ENCODE peak calls at places on chromosome 11, in six cellular contexts. One of them, this sample, is unnamed.

GRCh38 chr11:2399488-2400068 is 972 bp upstream of the TSSC4 start:
- DNase-seq in MM.1S: peak
- DNase-seq in endothelial cell of umbilical vein: no peak
- DNase-seq in pancreas: no peak
- DNase-seq in cardiac fibroblast: no peak
- DNase-seq in ovary: no peak
- DNase-seq in this sample: no peak

GRCh38 chr11:206516-207212 is 535 bp downstream of the BET1L start:
- DNase-seq in MM.1S: no peak
- DNase-seq in endothelial cell of umbilical vein: peak
- DNase-seq in pancreas: peak
- DNase-seq in cardiac fibroblast: peak
- DNase-seq in ovary: no peak
- DNase-seq in this sample: peak

GRCh38 chr11:86743223-86744118 is 56.9 kb upstream of the PRSS23 start:
- DNase-seq in MM.1S: no peak
- DNase-seq in endothelial cell of umbilical vein: peak
- DNase-seq in pancreas: peak
- DNase-seq in cardiac fibroblast: peak
- DNase-seq in ovary: no peak
- DNase-seq in this sample: no peak

GRCh38 chr11:13052130-13052541 is 43.0 kb downstream of the RASSF10 start:
- DNase-seq in MM.1S: no peak
- DNase-seq in endothelial cell of umbilical vein: no peak
- DNase-seq in pancreas: peak
- DNase-seq in cardiac fibroblast: no peak
- DNase-seq in ovary: no peak
- DNase-seq in this sample: no peak

GRCh38 chr11:133930767-133931448 is 25.9 kb downstream of the IGSF9B start:
- DNase-seq in MM.1S: no peak
- DNase-seq in endothelial cell of umbilical vein: no peak
- DNase-seq in pancreas: no peak
- DNase-seq in cardiac fibroblast: peak
- DNase-seq in ovary: no peak
- DNase-seq in this sample: no peak

GRCh38 chr11:115959098-115959497 is 454.9 kb upstream of the CADM1 start:
- DNase-seq in MM.1S: no peak
- DNase-seq in endothelial cell of umbilical vein: no peak
- DNase-seq in pancreas: no peak
- DNase-seq in cardiac fibroblast: no peak
- DNase-seq in ovary: no peak
- DNase-seq in this sample: no peak

GRCh38 chr11:100932474-100933100 is 197.0 kb downstream of the PGR start:
- DNase-seq in MM.1S: peak
- DNase-seq in endothelial cell of umbilical vein: peak
- DNase-seq in pancreas: no peak
- DNase-seq in cardiac fibroblast: peak
- DNase-seq in ovary: no peak
- DNase-seq in this sample: no peak

GRCh38 chr11:116614306-116615210 is 158.2 kb downstream of the BUD13 start:
- DNase-seq in MM.1S: no peak
- DNase-seq in endothelial cell of umbilical vein: no peak
- DNase-seq in pancreas: no peak
- DNase-seq in cardiac fibroblast: no peak
- DNase-seq in ovary: no peak
- DNase-seq in this sample: no peak

GRCh38 chr11:68584097-68584496 is 100.2 kb upstream of the GAL start:
- DNase-seq in MM.1S: peak
- DNase-seq in endothelial cell of umbilical vein: peak
- DNase-seq in pancreas: peak
- DNase-seq in cardiac fibroblast: peak
- DNase-seq in ovary: peak
- DNase-seq in this sample: peak

GRCh38 chr11:95577716-95578460 is 211.7 kb downstream of the FAM76B start:
- DNase-seq in MM.1S: no peak
- DNase-seq in endothelial cell of umbilical vein: no peak
- DNase-seq in pancreas: no peak
- DNase-seq in cardiac fibroblast: peak
- DNase-seq in ovary: no peak
- DNase-seq in this sample: no peak

GRCh38 chr11:100340416-100341323 is 346.4 kb upstream of the ARHGAP42 start:
- DNase-seq in MM.1S: no peak
- DNase-seq in endothelial cell of umbilical vein: no peak
- DNase-seq in pancreas: no peak
- DNase-seq in cardiac fibroblast: no peak
- DNase-seq in ovary: no peak
- DNase-seq in this sample: no peak

GRCh38 chr11:40722179-40722795 is 737.2 kb downstream of the LRRC4C start:
- DNase-seq in MM.1S: peak
- DNase-seq in endothelial cell of umbilical vein: peak
- DNase-seq in pancreas: peak
- DNase-seq in cardiac fibroblast: peak
- DNase-seq in ovary: no peak
- DNase-seq in this sample: no peak

GRCh38 chr11:125494987-125495725 is 909 bp downstream of the FEZ1 start:
- DNase-seq in MM.1S: no peak
- DNase-seq in endothelial cell of umbilical vein: peak
- DNase-seq in pancreas: no peak
- DNase-seq in cardiac fibroblast: peak
- DNase-seq in ovary: peak
- DNase-seq in this sample: peak

GRCh38 chr11:98835336-98835735 is 185.4 kb upstream of the CNTN5 start:
- DNase-seq in MM.1S: no peak
- DNase-seq in endothelial cell of umbilical vein: no peak
- DNase-seq in pancreas: no peak
- DNase-seq in cardiac fibroblast: no peak
- DNase-seq in ovary: no peak
- DNase-seq in this sample: no peak

GRCh38 chr11:8384199-8384821 is 120.6 kb upstream of the LMO1 start:
- DNase-seq in MM.1S: peak
- DNase-seq in endothelial cell of umbilical vein: peak
- DNase-seq in pancreas: peak
- DNase-seq in cardiac fibroblast: peak
- DNase-seq in ovary: peak
- DNase-seq in this sample: no peak

GRCh38 chr11:121153472-121153871 is 52.4 kb downstream of the TECTA start:
- DNase-seq in MM.1S: no peak
- DNase-seq in endothelial cell of umbilical vein: no peak
- DNase-seq in pancreas: no peak
- DNase-seq in cardiac fibroblast: no peak
- DNase-seq in ovary: no peak
- DNase-seq in this sample: no peak

GRCh38 chr11:30789270-30789669 is 203.1 kb upstream of the MPPED2 start:
- DNase-seq in MM.1S: no peak
- DNase-seq in endothelial cell of umbilical vein: no peak
- DNase-seq in pancreas: no peak
- DNase-seq in cardiac fibroblast: peak
- DNase-seq in ovary: no peak
- DNase-seq in this sample: no peak

GRCh38 chr11:123430736-123431356 is 777 bp downstream of the GRAMD1B start:
- DNase-seq in MM.1S: no peak
- DNase-seq in endothelial cell of umbilical vein: peak
- DNase-seq in pancreas: no peak
- DNase-seq in cardiac fibroblast: peak
- DNase-seq in ovary: peak
- DNase-seq in this sample: peak

GRCh38 chr11:123434911-123435310 is 4.8 kb downstream of the GRAMD1B start:
- DNase-seq in MM.1S: no peak
- DNase-seq in endothelial cell of umbilical vein: no peak
- DNase-seq in pancreas: no peak
- DNase-seq in cardiac fibroblast: no peak
- DNase-seq in ovary: no peak
- DNase-seq in this sample: no peak

GRCh38 chr11:123437236-123437979 is 7.3 kb downstream of the GRAMD1B start:
- DNase-seq in MM.1S: no peak
- DNase-seq in endothelial cell of umbilical vein: no peak
- DNase-seq in pancreas: no peak
- DNase-seq in cardiac fibroblast: no peak
- DNase-seq in ovary: no peak
- DNase-seq in this sample: no peak

GRCh38 chr11:123431619-123432018 is 1.6 kb downstream of the GRAMD1B start:
- DNase-seq in MM.1S: no peak
- DNase-seq in endothelial cell of umbilical vein: peak
- DNase-seq in pancreas: no peak
- DNase-seq in cardiac fibroblast: no peak
- DNase-seq in ovary: no peak
- DNase-seq in this sample: no peak

GRCh38 chr11:123434262-123434661 is 4.2 kb downstream of the GRAMD1B start:
- DNase-seq in MM.1S: peak
- DNase-seq in endothelial cell of umbilical vein: peak
- DNase-seq in pancreas: no peak
- DNase-seq in cardiac fibroblast: peak
- DNase-seq in ovary: no peak
- DNase-seq in this sample: no peak
- TF ChIP-seq CTCF in MM.1S: peak
- TF ChIP-seq CTCF in endothelial cell of umbilical vein: no peak
- TF ChIP-seq CTCF in pancreas: no peak
- TF ChIP-seq CTCF in cardiac fibroblast: peak
- TF ChIP-seq CTCF in ovary: no peak
- TF ChIP-seq CTCF in this sample: no peak

DNA sequence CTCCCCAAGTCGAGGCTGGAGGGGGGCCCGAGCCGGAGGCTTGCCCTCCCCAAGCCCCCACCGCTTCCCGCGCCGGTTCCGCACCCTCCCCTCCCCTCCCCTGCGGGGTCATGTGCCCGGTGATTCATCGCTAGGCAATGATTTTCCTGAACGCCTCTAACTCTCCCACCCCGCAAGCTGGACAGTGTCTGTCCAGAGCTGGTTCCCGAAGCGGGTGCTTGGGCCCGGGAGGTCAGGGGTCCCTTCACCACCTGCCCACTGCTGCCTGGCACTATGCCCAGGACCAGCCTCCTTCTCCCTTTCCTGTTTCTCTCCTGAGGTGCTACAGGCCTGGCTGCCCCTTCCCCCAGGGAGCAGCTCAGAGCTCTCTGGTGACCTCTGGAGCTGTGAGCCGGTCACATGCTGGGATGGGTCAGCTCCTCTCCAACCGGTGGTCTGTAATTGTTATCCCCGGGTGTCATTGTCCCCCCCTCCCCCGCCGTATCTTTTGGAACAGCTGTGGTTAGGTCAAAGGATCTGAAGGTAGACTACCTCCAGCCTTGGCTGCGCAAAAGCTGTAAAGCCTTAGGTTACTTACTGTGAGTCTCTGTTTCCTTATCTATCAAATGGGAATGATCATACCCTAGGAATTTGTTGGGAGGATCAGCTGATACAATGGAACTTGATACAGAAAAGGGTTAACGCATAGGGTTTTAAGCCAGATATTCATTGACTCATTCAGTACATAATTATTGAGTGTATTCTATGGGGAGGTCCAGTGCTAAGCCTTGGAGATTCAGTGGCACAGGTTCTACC is 722 bp downstream of the STX3 start:
- DNase-seq in MM.1S: peak
- DNase-seq in endothelial cell of umbilical vein: peak
- DNase-seq in pancreas: peak
- DNase-seq in cardiac fibroblast: peak
- DNase-seq in ovary: peak
- DNase-seq in this sample: peak
- TF ChIP-seq CTCF in MM.1S: no peak
- TF ChIP-seq CTCF in endothelial cell of umbilical vein: no peak
- TF ChIP-seq CTCF in pancreas: no peak
- TF ChIP-seq CTCF in cardiac fibroblast: no peak
- TF ChIP-seq CTCF in ovary: no peak
- TF ChIP-seq CTCF in this sample: no peak

GRCh38 chr11:11171854-11172253 is 181.2 kb downstream of the CSNK2A3 start:
- DNase-seq in MM.1S: peak
- DNase-seq in endothelial cell of umbilical vein: no peak
- DNase-seq in pancreas: no peak
- DNase-seq in cardiac fibroblast: no peak
- DNase-seq in ovary: no peak
- DNase-seq in this sample: no peak
- TF ChIP-seq CTCF in MM.1S: no peak
- TF ChIP-seq CTCF in endothelial cell of umbilical vein: no peak
- TF ChIP-seq CTCF in pancreas: no peak
- TF ChIP-seq CTCF in cardiac fibroblast: no peak
- TF ChIP-seq CTCF in ovary: no peak
- TF ChIP-seq CTCF in this sample: no peak

DNA sequence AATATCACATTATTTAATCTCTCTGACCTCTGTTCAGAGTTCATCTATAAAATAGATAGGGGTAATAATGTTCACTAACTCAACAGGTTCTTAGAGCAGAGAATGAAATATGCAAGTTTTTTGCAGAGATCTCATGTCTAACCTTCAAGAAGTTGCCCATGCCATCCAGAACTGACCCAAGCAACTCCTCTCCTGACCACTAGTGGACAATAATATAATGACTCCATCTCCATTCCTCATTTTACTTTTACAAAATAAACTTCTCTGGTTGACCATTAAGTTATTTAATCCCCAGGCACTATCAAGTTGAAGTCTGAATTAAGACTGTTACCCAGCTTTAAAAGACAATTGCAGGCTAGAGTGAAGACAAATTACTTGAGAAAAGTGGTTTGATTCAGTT is 382.6 kb downstream of the KCNA4 start:
- DNase-seq in MM.1S: no peak
- DNase-seq in endothelial cell of umbilical vein: peak
- DNase-seq in pancreas: no peak
- DNase-seq in cardiac fibroblast: peak
- DNase-seq in ovary: no peak
- DNase-seq in this sample: no peak
- TF ChIP-seq CTCF in MM.1S: peak
- TF ChIP-seq CTCF in endothelial cell of umbilical vein: no peak
- TF ChIP-seq CTCF in pancreas: no peak
- TF ChIP-seq CTCF in cardiac fibroblast: peak
- TF ChIP-seq CTCF in ovary: no peak
- TF ChIP-seq CTCF in this sample: no peak

DNA sequence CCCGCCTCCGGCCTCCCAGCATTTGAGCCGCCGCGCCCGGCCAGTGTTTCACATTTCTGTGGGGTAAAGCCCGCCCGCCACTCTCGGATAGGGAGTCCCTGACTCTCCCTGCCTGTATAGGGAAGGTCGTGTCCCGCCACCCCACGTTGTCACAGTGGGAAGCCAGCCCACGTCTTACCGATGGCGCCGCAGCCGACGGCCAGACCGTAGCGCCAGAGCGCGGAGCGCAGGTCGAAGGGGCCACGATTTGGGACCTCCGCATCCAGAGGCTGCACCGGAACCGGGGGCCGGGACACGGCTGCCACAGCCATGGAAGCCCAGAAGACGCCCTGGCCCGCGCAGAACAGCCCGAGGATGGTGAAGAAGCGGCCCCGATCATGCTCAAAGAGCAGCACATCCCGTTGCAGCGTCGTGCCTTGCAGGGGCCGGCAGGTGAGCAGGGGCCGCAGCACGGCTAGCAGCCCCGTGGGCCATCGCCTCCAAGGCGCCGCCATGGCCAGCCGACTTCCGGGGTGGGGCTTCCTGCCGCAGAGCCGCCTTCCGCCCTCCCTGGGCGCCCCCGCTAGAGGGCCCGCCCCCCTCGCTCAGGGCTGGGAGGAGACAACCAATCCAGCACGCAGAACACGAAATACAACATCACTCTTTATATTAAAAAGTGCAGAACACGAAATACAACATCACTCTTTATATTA is at the start of gene TMEM223:
- DNase-seq in MM.1S: peak
- DNase-seq in endothelial cell of umbilical vein: peak
- DNase-seq in pancreas: peak
- DNase-seq in cardiac fibroblast: peak
- DNase-seq in ovary: peak
- DNase-seq in this sample: peak
- TF ChIP-seq CTCF in MM.1S: no peak
- TF ChIP-seq CTCF in endothelial cell of umbilical vein: no peak
- TF ChIP-seq CTCF in pancreas: peak
- TF ChIP-seq CTCF in cardiac fibroblast: no peak
- TF ChIP-seq CTCF in ovary: no peak
- TF ChIP-seq CTCF in this sample: no peak

GRCh38 chr11:16191212-16191851 is 165.0 kb downstream of the SOX6 start:
- DNase-seq in MM.1S: no peak
- DNase-seq in endothelial cell of umbilical vein: no peak
- DNase-seq in pancreas: no peak
- DNase-seq in cardiac fibroblast: no peak
- DNase-seq in ovary: no peak
- DNase-seq in this sample: no peak
- TF ChIP-seq CTCF in MM.1S: peak
- TF ChIP-seq CTCF in endothelial cell of umbilical vein: no peak
- TF ChIP-seq CTCF in pancreas: no peak
- TF ChIP-seq CTCF in cardiac fibroblast: no peak
- TF ChIP-seq CTCF in ovary: no peak
- TF ChIP-seq CTCF in this sample: no peak

This sample was measured in activated B cell treated with CpG ODN at 0.5 μM for 24 hours.